ENCODE peak calls at places on chromosomes 5 and 9, in seven cellular contexts. Y is CD4-positive, CD25-positive, alpha-beta regulatory T cell; B is ascending aorta; P is ovary; A is uterus; T is body of pancreas; Q is SJSA1. W is an unnamed sample. For H3K4me1, the result is how much of the 10 kb centered on the place peaks cover.

GRCh38 chr5:74394924-74395880 is 245.3 kb downstream of the ENC1 start:
- DNase-seq in Y (no peak), B (no peak), P (no peak), A (no peak), T (no peak), Q (no peak), W (no peak)

GRCh38 chr5:41522193-41522786 is 11.9 kb upstream of the PLCXD3 start:
- DNase-seq in Y (no peak), B (no peak), P (no peak), A (no peak), T (no peak), Q (no peak), W (no peak)

GRCh38 chr9:134965851-134966250 is 48.1 kb upstream of the FCN1 start:
- DNase-seq in Y (no peak), B (no peak), P (peak), A (no peak), T (no peak), Q (no peak), W (peak)

GRCh38 chr9:94120854-94121376 is 36.7 kb downstream of the PTPDC1 start:
- DNase-seq in Y (no peak), B (no peak), P (no peak), A (no peak), T (no peak), Q (no peak), W (no peak)

GRCh38 chr5:60210810-60211209 is 317.3 kb upstream of the PDE4D start:
- DNase-seq in Y (no peak), B (no peak), P (no peak), A (no peak), T (no peak), Q (no peak), W (no peak)

GRCh38 chr5:162068412-162068811 is 839 bp downstream of the GABRG2 start:
- DNase-seq in Y (no peak), B (no peak), P (no peak), A (no peak), T (peak), Q (no peak), W (no peak)

GRCh38 chr5:169169786-169170185 is 131.2 kb downstream of the SLIT3 start:
- DNase-seq in Y (no peak), B (no peak), P (no peak), A (no peak), T (no peak), Q (no peak), W (no peak)

GRCh38 chr9:133880136-133880535 is 112.0 kb downstream of the VAV2 start:
- DNase-seq in Y (no peak), B (no peak), P (no peak), A (no peak), T (no peak), Q (no peak), W (no peak)

GRCh38 chr9:106869458-106869857 is 6.5 kb downstream of the ZNF462 start:
- DNase-seq in Y (no peak), B (no peak), P (peak), A (peak), T (no peak), Q (no peak), W (no peak)

GRCh38 chr5:10617103-10617502 is 53.2 kb downstream of the ANKRD33B start:
- DNase-seq in Y (no peak), B (no peak), P (no peak), A (no peak), T (no peak), Q (no peak), W (no peak)

GRCh38 chr9:129253820-129254381 is 75.8 kb upstream of the IER5L start:
- DNase-seq in Y (no peak), B (peak), P (peak), A (peak), T (peak), Q (no peak), W (no peak)

GRCh38 chr9:131942076-131942720 is 137.5 kb downstream of the MED27 start:
- DNase-seq in Y (no peak), B (no peak), P (no peak), A (no peak), T (no peak), Q (no peak), W (no peak)

GRCh38 chr5:142881076-142881466 is 110.9 kb downstream of the ARHGAP26 start:
- DNase-seq in Y (no peak), B (no peak), P (no peak), A (no peak), T (no peak), Q (no peak), W (no peak)

GRCh38 chr9:94805585-94805984 is 79.1 kb downstream of the AOPEP start:
- DNase-seq in Y (no peak), B (no peak), P (no peak), A (no peak), T (no peak), Q (peak), W (no peak)

GRCh38 chr9:96382839-96383164 is 709 bp downstream of the SLC35D2 start:
- DNase-seq in Y (no peak), B (no peak), P (no peak), A (no peak), T (no peak), Q (no peak), W (no peak)

GRCh38 chr9:104743377-104743985 is 4.0 kb upstream of the NIPSNAP3A start:
- DNase-seq in Y (peak), B (no peak), P (no peak), A (no peak), T (no peak), Q (no peak), W (no peak)

GRCh38 chr5:71899865-71900342 is 180.8 kb downstream of the CARTPT start:
- DNase-seq in Y (no peak), B (no peak), P (no peak), A (no peak), T (no peak), Q (no peak), W (no peak)

GRCh38 chr5:134124289-134125194 is 10.1 kb downstream of the TCF7 start:
- DNase-seq in Y (no peak), B (no peak), P (no peak), A (no peak), T (no peak), Q (peak), W (no peak)

GRCh38 chr9:127555830-127556820 is 56.0 kb upstream of the STXBP1 start:
- DNase-seq in Y (no peak), B (peak), P (peak), A (peak), T (peak), Q (peak), W (peak)

GRCh38 chr5:93990504-93991085 is 249.2 kb upstream of the POU5F2 start:
- DNase-seq in Y (no peak), B (no peak), P (no peak), A (no peak), T (no peak), Q (no peak), W (no peak)

GRCh38 chr9:135797507-135798302 is 95.7 kb downstream of the KCNT1 start:
- DNase-seq in Y (no peak), B (no peak), P (no peak), A (no peak), T (peak), Q (no peak), W (no peak)

GRCh38 chr5:127666043-127666716 is 17.3 kb downstream of the CTXN3 start:
- DNase-seq in Y (no peak), B (no peak), P (no peak), A (no peak), T (no peak), Q (no peak), W (no peak)

GRCh38 chr5:147303976-147304375 is 69.2 kb downstream of the STK32A start:
- DNase-seq in Y (no peak), B (no peak), P (no peak), A (no peak), T (no peak), Q (peak), W (no peak)

GRCh38 chr5:159560073-159560472 is 229.8 kb upstream of the IL12B start:
- DNase-seq in Y (no peak), B (no peak), P (no peak), A (no peak), T (no peak), Q (no peak), W (no peak)

DNA sequence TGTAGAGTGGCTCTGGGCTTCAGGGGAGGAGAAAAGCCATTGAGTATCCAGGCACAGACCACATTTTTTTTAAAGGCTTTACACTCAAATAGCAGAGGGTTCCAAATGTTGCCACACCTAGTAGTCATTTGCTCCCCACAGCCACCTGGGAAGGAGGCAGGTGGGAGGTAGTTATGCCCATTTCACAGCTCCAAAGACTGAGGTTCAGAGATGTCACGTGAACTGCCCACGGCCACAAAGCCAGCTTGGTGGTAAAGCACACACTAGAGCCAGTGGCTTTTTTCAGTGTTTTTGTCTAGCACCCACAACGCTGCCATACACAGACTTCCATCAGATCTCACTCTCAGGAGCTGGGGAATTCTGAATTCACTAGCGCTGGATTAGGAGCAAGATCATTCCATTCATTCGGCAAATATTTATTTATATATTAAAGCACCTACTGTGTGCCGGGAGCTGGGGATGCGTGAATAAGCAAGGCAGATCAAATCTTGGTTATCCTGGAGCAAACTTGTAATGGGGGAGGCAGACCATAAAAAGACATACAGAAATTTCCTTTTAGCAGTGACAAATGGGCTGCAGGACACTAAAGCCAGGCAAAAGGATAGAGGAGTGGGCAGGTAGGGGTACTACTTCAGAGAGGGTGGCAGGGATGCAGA is 7.4 kb downstream of the WHRN start:
- DNase-seq in Y (no peak), B (no peak), P (no peak), A (no peak), T (no peak), Q (no peak), W (no peak)
- H3K4me1 ChIP-seq in Y (under half), B (under half), P (under half), A (under half), T (under half), Q (under half), W (under half)

DNA sequence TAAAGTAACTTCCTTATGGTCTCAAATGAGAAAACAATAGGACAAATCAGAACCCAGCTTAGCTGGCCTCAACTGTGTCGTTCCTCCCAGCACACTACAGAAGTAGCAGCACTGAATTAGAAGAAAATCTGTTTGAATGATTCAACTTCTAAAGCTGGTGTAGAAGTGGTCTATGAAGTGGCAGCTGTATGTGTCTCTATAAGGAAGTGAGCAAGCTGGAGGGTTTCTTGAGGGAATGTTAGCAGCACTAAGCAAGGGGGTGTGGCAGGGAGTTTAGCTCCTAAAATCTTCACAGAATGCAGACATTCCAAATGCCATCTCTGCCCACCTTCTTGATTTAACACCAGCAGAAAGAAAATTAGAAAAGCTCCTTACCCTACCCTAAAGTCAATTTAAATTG is 4.1 kb downstream of the KLF9 start:
- DNase-seq in Y (no peak), B (no peak), P (peak), A (no peak), T (no peak), Q (no peak), W (no peak)
- H3K27ac ChIP-seq in Y (peak), B (peak), P (no peak), A (peak), T (peak), Q (peak), W (peak)

GRCh38 chr5:179820127-179820482 is 600 bp upstream of the SQSTM1 start:
- DNase-seq in Y (no peak), B (no peak), P (no peak), A (no peak), T (no peak), Q (no peak), W (no peak)
- H3K4me1 ChIP-seq in Y (half or more), B (half or more), P (under half), A (under half), T (half or more), Q (under half), W (half or more)

GRCh38 chr5:138054206-138054605 is 21.3 kb upstream of the FAM13B start:
- DNase-seq in Y (no peak), B (no peak), P (no peak), A (no peak), T (no peak), Q (no peak), W (no peak)

GRCh38 chr5:138051441-138052296 is 18.8 kb upstream of the FAM13B start:
- DNase-seq in Y (no peak), B (no peak), P (peak), A (no peak), T (peak), Q (no peak), W (no peak)

GRCh38 chr5:138054863-138055558 is 22.1 kb upstream of the FAM13B start:
- DNase-seq in Y (no peak), B (no peak), P (peak), A (no peak), T (no peak), Q (no peak), W (no peak)

DNA sequence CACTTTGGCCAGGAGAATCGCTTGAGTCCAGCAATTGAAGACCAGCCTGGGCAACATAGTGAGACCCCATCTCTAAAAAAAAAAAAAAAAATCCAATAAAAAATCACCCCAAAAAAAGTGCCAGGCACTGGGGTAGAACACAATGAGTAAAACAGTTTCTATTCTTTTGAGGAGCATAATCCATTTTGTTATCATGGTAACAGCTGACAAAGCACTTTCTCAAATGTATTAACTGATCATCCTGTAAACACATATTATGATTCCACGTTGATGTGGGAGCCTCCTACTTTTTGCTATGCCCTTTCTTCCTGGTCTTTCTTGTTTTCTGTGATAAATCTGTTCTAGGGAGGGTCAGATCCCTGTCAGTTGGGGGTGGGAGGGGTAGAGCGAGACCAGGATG is 20.7 kb upstream of the FAM13B start:
- DNase-seq in Y (no peak), B (no peak), P (no peak), A (no peak), T (no peak), Q (no peak), W (no peak)
- H3K27ac ChIP-seq in Y (no peak), B (no peak), P (no peak), A (no peak), T (no peak), Q (no peak), W (no peak)

DNA sequence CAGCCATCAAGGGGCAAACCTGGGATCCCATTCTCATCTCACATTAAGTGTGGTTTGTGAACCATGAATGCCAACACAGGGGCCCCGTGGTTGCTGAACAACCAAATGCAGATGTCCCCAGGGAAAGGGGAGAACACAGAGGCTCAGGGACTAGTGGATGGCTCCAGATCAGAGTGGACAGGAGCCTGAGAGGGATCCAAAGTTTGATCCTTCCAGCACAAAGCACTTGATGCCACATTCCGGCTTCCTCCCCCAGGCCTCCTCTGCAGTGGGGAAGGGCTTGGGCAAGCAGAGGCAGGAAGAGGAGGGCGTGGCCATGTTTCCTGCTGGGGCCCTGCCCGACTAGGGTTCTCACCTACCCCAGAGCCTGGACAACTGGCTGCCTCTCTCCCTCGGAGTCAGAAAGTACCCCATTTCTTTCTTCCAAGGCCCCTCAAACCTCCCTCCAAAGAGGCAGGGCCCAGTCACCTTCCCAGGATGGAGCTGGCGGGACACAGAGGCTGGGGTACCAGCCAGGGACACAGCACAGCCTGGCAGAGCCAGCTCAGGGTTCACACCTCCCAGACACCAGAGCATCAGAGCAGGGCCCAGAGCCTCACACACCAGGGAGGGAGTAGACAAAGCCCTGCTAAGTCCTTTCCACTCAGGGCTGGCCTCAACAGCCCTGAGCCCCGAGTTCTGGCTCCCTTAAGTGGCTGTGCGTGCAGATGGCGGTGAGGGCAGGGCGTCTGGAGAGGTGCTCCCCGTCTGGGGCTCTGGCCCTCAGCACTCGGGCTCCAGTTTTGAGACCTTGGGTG is 4.3 kb upstream of the RNF44 start:
- DNase-seq in Y (peak), B (no peak), P (peak), A (peak), T (peak), Q (no peak), W (no peak)
- H3K4me1 ChIP-seq in Y (half or more), B (under half), P (under half), A (under half), T (under half), Q (under half), W (under half)

GRCh38 chr5:179452356-179453230 is 97.8 kb upstream of the RUFY1 start:
- DNase-seq in Y (no peak), B (no peak), P (no peak), A (no peak), T (no peak), Q (no peak), W (no peak)
- H3K27ac ChIP-seq in Y (no peak), B (no peak), P (no peak), A (no peak), T (no peak), Q (no peak), W (no peak)

DNA sequence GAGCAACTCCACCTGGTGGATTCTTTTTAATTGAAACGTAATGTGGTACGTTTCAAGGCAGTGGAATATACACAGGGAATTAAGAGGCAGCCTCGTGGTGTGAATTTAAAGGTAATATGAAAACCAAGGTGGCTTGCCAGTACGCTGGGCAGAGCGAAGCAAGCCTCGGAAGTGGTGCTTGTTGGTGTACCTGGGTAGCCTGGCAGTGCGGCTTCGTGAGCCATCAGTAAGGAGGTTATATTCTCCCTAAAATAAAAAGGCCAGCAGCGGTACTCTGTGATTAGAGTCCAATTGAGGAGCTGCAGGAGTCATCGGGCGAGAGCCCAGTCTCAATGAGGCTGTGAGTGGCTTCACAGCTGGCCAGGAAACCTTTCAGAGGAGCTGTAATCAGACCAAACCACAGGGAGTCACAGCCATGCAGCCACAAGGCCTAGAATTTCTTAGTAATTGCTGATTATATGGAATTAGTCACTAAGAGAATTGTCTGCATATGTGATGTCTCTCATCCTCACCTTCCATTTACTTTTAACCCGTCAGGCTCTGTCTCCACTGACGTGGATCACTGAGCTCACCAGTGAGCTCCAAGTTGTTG is 57.7 kb downstream of the DCP2 start:
- DNase-seq in Y (no peak), B (no peak), P (no peak), A (no peak), T (no peak), Q (peak), W (no peak)
- H3K4me1 ChIP-seq in Y (under half), B (under half), P (under half), A (under half), T (under half), Q (under half), W (under half)

GRCh38 chr5:9047932-9048331 is 497.9 kb downstream of the SEMA5A start:
- DNase-seq in Y (no peak), B (no peak), P (no peak), A (no peak), T (no peak), Q (no peak), W (no peak)
- H3K27ac ChIP-seq in Y (no peak), B (peak), P (no peak), A (no peak), T (no peak), Q (no peak), W (no peak)

GRCh38 chr5:132254321-132254977 is 3.0 kb upstream of the PDLIM4 start:
- DNase-seq in Y (no peak), B (no peak), P (no peak), A (peak), T (peak), Q (peak), W (peak)

GRCh38 chr5:132256783-132257130 is 739 bp upstream of the PDLIM4 start:
- DNase-seq in Y (no peak), B (no peak), P (no peak), A (no peak), T (no peak), Q (peak), W (peak)

GRCh38 chr5:132257131-132258101 is at the start of gene PDLIM4:
- DNase-seq in Y (no peak), B (no peak), P (peak), A (peak), T (no peak), Q (peak), W (peak)

GRCh38 chr5:132258102-132259060 is 885 bp downstream of the PDLIM4 start:
- DNase-seq in Y (no peak), B (no peak), P (peak), A (peak), T (no peak), Q (peak), W (peak)

GRCh38 chr5:132256086-132256782 is 1.3 kb upstream of the PDLIM4 start:
- DNase-seq in Y (no peak), B (no peak), P (no peak), A (no peak), T (no peak), Q (peak), W (peak)
- H3K4me1 ChIP-seq in Y (under half), B (under half), P (under half), A (under half), T (under half), Q (under half), W (half or more)

DNA sequence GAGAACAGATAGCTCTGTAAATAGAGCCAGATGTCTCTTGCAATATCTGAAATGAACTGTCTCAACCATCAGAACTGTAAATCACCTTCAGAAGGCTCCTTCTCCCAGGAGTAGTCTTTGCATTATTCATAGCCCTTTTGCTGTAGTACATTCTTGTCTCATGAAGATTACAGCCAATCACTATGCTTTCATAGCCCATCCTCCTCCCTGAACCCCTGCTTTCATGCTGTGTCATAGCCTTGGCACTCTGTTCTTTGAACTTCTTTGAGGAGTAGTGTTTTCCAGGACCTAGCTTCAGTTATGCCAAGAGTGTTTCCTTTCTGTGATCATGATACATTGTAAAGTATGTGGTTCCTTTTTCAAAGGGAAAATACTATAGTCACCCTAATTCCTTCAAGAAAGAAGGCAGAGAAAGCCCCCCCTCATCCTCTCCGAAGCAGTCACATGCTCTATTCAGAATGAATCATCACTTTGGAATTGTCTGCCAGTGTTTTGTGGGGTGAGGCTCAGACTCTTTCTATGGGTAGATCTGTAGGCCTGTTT is 61.1 kb downstream of the GRIA1 start:
- DNase-seq in Y (no peak), B (no peak), P (no peak), A (no peak), T (no peak), Q (peak), W (no peak)
- H3K27ac ChIP-seq in Y (no peak), B (peak), P (no peak), A (peak), T (no peak), Q (peak), W (no peak)